ENCODE peak calls at places on chromosomes 7 and 10, in four cellular contexts. N is cardiac fibroblast, P is HFFc6, B is NB4. Y is an unnamed sample.

GRCh38 chr10:44195120-44196007 is 189.5 kb downstream of the CXCL12 start:
- DNase-seq in N (peak; percentile 93), P (peak; percentile 90), B (peak; percentile 15), Y (peak; percentile 82)

GRCh38 chr10:78194539-78195402 is 161.1 kb downstream of the RPS24 start:
- DNase-seq in N (peak; percentile 20), P (peak; percentile 23), B (no peak), Y (peak; percentile 16)

GRCh38 chr10:16441106-16441850 is 4.5 kb downstream of the PTER start:
- DNase-seq in N (peak; percentile 10), P (peak; percentile 9), B (no peak), Y (peak; percentile 45)

GRCh38 chr10:113958631-113959382 is 84.9 kb upstream of the ADRB1 start:
- DNase-seq in N (peak; percentile 90), P (peak; percentile 93), B (peak; percentile 77), Y (peak; percentile 89)

GRCh38 chr10:47283848-47284247 is 16.1 kb upstream of the GDF10 start:
- DNase-seq in N (no peak), P (no peak), B (no peak), Y (no peak)

GRCh38 chr7:33762903-33763295 is 142.4 kb upstream of the BMPER start:
- DNase-seq in N (no peak), P (no peak), B (no peak), Y (no peak)

GRCh38 chr7:133529861-133530260 is 277.0 kb downstream of the EXOC4 start:
- DNase-seq in N (no peak), P (no peak), B (no peak), Y (peak; percentile 11)

GRCh38 chr10:78450807-78451485 is 417.3 kb downstream of the RPS24 start:
- DNase-seq in N (no peak), P (no peak), B (no peak), Y (no peak)

GRCh38 chr10:122232781-122233180 is 38.3 kb upstream of the BTBD16 start:
- DNase-seq in N (peak; percentile 91), P (no peak), B (no peak), Y (peak; percentile 60)

GRCh38 chr7:16695621-16696237 is 49.7 kb downstream of the BZW2 start:
- DNase-seq in N (peak; percentile 81), P (peak; percentile 68), B (peak; percentile 59), Y (peak; percentile 62)

GRCh38 chr7:105131890-105132289 is 117.9 kb downstream of the KMT2E start:
- DNase-seq in N (no peak), P (no peak), B (no peak), Y (no peak)

GRCh38 chr10:117429644-117430043 is 54.4 kb upstream of the PDZD8 start:
- DNase-seq in N (no peak), P (no peak), B (no peak), Y (peak; percentile 57)

DNA sequence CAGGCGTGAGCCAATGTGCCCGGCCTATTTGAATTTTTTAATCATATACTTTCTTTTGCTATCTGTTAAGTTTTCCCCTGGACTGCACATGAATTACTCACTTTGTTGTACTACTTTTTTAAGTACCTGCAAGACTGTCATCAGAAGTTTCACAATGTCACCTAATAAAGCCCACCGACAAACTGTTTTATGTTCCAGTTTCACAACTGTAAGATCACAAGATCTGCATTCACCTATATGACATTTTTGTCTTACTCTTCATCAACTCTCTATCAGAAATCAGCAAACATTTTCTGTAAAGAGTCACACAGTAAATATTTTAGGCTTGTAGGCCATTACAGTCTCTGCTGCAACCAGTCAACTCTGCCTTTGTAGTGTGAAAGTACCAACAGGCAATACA is 88.5 kb downstream of the ZNF33B start:
- DNase-seq in N (no peak), P (no peak), B (no peak), Y (no peak)
- TF ChIP-seq CTCF in N (no peak), P (no peak), B (no peak), Y (no peak)

GRCh38 chr7:20284398-20285143 is 46.1 kb upstream of the ITGB8 start:
- DNase-seq in N (no peak), P (no peak), B (no peak), Y (peak; percentile 12)
- TF ChIP-seq CTCF in N (no peak), P (no peak), B (no peak), Y (no peak)

GRCh38 chr10:68332259-68333057 is at the start of gene PBLD:
- DNase-seq in N (peak; percentile 87), P (peak; percentile 54), B (peak; percentile 89), Y (peak; percentile 52)
- TF ChIP-seq CTCF in N (peak; percentile 51), P (peak; percentile 67), B (peak; percentile 39), Y (peak; percentile 57)

DNA sequence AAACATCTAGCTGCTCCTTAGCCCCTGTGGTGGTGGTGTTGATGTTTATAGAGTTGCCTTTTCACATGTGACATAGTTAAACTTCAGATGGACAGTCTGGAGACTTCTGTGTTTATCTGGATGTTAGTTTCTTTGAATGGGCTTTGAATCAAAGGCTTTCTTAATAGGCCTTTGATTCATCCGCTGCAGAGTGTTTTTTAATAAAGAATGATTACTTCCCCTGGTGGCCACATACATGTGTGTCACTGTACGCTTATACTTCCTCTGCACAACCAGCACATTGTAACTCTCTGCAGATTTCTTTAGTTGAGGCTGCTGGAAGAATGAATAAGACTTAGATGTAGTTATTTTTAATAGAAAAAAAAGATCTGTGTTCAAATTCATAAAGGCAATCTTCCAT is 221.1 kb downstream of the DYNC1I1 start:
- DNase-seq in N (no peak), P (no peak), B (no peak), Y (no peak)
- TF ChIP-seq CTCF in N (no peak), P (no peak), B (no peak), Y (no peak)

Y was measured in foreskin fibroblast.